ENCODE peak calls at places on chromosomes 12 and 14, in four cellular contexts. H, R, Y and A are unnamed samples.

GRCh38 chr12:89212339-89212771 is 139.9 kb downstream of the DUSP6 start:
- DNase-seq in H (no peak), R (no peak), Y (no peak), A (no peak)

GRCh38 chr14:59161571-59162175 is 26.8 kb upstream of the DAAM1 start:
- DNase-seq in H (no peak), R (peak), Y (no peak), A (no peak)

GRCh38 chr12:6936378-6936638 is 7.3 kb upstream of the RNU7-1 start:
- DNase-seq in H (no peak), R (no peak), Y (no peak), A (no peak)

GRCh38 chr12:12561305-12562015 is 1.2 kb downstream of the DUSP16 start:
- DNase-seq in H (peak), R (peak), Y (peak), A (no peak)

GRCh38 chr14:37122288-37122687 is 50.1 kb downstream of the SLC25A21 start:
- DNase-seq in H (no peak), R (peak), Y (no peak), A (no peak)

GRCh38 chr12:124305136-124305535 is 10.2 kb downstream of the RFLNA start:
- DNase-seq in H (no peak), R (no peak), Y (no peak), A (no peak)

GRCh38 chr14:74965770-74966153 is 10.4 kb upstream of the PGF start:
- DNase-seq in H (no peak), R (no peak), Y (no peak), A (no peak)

GRCh38 chr14:70885343-70886014 is 21.8 kb upstream of the PCNX1 start:
- DNase-seq in H (no peak), R (no peak), Y (no peak), A (no peak)

GRCh38 chr14:76870146-76870545 is 43.9 kb downstream of the LRRC74A start:
- DNase-seq in H (no peak), R (peak), Y (peak), A (no peak)

GRCh38 chr12:71636704-71637115 is 26.9 kb downstream of the ZFC3H1 start:
- DNase-seq in H (peak), R (peak), Y (peak), A (peak)

GRCh38 chr12:62256408-62257079 is 3.7 kb upstream of the USP15 start:
- DNase-seq in H (peak), R (no peak), Y (no peak), A (no peak)

GRCh38 chr12:2580821-2581220 is 213.9 kb upstream of the FKBP4 start:
- DNase-seq in H (no peak), R (no peak), Y (no peak), A (no peak)

GRCh38 chr12:100520048-100520769 is 46.5 kb downstream of the NR1H4 start:
- DNase-seq in H (no peak), R (no peak), Y (no peak), A (no peak)

GRCh38 chr14:21106191-21106505 is 5.3 kb downstream of the TMEM253 start:
- DNase-seq in H (no peak), R (no peak), Y (no peak), A (no peak)

GRCh38 chr12:108768591-108769500 is 37.5 kb upstream of the CORO1C start:
- DNase-seq in H (no peak), R (peak), Y (no peak), A (peak)

GRCh38 chr12:110934093-110934852 is 13.9 kb upstream of the MYL2 start:
- DNase-seq in H (no peak), R (peak), Y (no peak), A (no peak)

GRCh38 chr12:82757611-82758010 is 70.9 kb downstream of the TMTC2 start:
- DNase-seq in H (no peak), R (no peak), Y (no peak), A (no peak)

GRCh38 chr14:54133896-54134295 is 177.3 kb upstream of the BMP4 start:
- DNase-seq in H (no peak), R (peak), Y (no peak), A (no peak)

GRCh38 chr12:54004063-54004840 is 4.3 kb downstream of the HOXC9 start:
- DNase-seq in H (peak), R (no peak), Y (no peak), A (no peak)

GRCh38 chr14:78403278-78403815 is 233.2 kb downstream of the NRXN3 start:
- DNase-seq in H (no peak), R (no peak), Y (no peak), A (peak)

GRCh38 chr14:21267431-21267845 is 1.8 kb downstream of the HNRNPC start:
- DNase-seq in H (no peak), R (no peak), Y (no peak), A (no peak)

GRCh38 chr14:64279719-64280668 is 14.2 kb downstream of the ESR2 start:
- DNase-seq in H (peak), R (no peak), Y (no peak), A (no peak)

GRCh38 chr14:101066826-101067508 is 163.4 kb upstream of the RTL1 start:
- DNase-seq in H (no peak), R (no peak), Y (no peak), A (no peak)

GRCh38 chr12:121921106-121921505 is 2.7 kb downstream of the CFAP251 start:
- DNase-seq in H (no peak), R (no peak), Y (no peak), A (no peak)

GRCh38 chr14:34231626-34232025 is 230.4 kb downstream of the SPTSSA start:
- DNase-seq in H (no peak), R (no peak), Y (no peak), A (no peak)

GRCh38 chr12:60693019-60693626 is 1097.3 kb downstream of the SLC16A7 start:
- DNase-seq in H (no peak), R (no peak), Y (no peak), A (no peak)

GRCh38 chr12:5612556-5613421 is 180.9 kb downstream of the NTF3 start:
- DNase-seq in H (peak), R (no peak), Y (no peak), A (no peak)

DNA sequence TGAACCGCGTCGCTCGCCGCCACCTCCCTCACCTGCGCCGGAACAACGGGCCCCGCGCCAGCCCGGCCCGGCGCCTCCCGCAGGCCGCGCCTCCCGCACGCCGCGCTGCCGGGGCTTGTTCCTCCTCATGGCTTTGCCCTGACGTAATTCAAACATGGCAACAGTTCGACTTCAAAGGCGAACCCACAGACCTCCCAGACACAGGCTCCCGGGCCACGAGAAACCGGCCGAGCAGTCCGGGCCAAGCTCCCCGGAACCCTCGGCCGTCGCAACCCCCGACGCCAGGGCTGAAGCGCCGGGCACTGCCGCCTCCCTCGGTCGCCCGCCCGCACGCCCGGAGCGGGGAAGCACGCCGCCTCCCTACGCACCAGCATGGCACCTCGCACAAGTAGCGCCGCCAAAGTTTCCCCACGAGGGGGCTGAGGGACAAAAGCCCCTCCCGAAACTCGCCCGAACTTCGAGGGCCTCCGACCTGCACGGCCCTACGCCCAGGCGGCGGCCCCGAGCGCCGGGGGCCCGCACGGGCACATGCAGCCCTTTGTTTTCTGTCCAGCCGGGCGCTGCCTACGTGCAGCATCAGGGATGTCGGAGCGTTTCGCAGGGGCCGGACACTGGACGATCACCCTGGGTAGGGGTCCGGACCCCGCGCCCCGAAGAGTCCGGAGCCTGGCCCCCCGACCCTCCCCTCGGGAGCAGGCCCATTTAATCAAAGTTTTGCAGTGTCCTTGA is 1.7 kb downstream of the SINHCAF start:
- DNase-seq in H (peak), R (peak), Y (peak), A (no peak)
- TF ChIP-seq TARDBP in H (no peak), R (peak), Y (no peak), A (no peak)

GRCh38 chr14:98704441-98704840 is 567.6 kb downstream of the BCL11B start:
- DNase-seq in H (no peak), R (no peak), Y (no peak), A (no peak)
- TF ChIP-seq TARDBP in H (no peak), R (no peak), Y (no peak), A (no peak)

GRCh38 chr12:57550628-57551549 is 1.0 kb downstream of the KIF5A start:
- DNase-seq in H (no peak), R (no peak), Y (no peak), A (no peak)

GRCh38 chr12:57548488-57548887 is 1.4 kb upstream of the KIF5A start:
- DNase-seq in H (no peak), R (no peak), Y (no peak), A (no peak)

GRCh38 chr12:57551637-57552305 is 1.9 kb downstream of the KIF5A start:
- DNase-seq in H (peak), R (no peak), Y (no peak), A (no peak)

GRCh38 chr12:57549203-57549908 is 488 bp upstream of the KIF5A start:
- DNase-seq in H (no peak), R (no peak), Y (no peak), A (no peak)

GRCh38 chr12:57549909-57550627 is at the start of gene KIF5A:
- DNase-seq in H (peak), R (no peak), Y (peak), A (no peak)
- TF ChIP-seq TARDBP in H (no peak), R (no peak), Y (no peak), A (no peak)

GRCh38 chr12:87953257-87953860 is 75.8 kb downstream of the C12orf50 start:
- DNase-seq in H (no peak), R (peak), Y (peak), A (no peak)

GRCh38 chr12:87952223-87952622 is 77.0 kb downstream of the C12orf50 start:
- DNase-seq in H (no peak), R (no peak), Y (no peak), A (no peak)

GRCh38 chr12:87952850-87953249 is 76.4 kb downstream of the C12orf50 start:
- DNase-seq in H (no peak), R (no peak), Y (no peak), A (no peak)
- TF ChIP-seq TARDBP in H (no peak), R (no peak), Y (no peak), A (no peak)

GRCh38 chr12:123004287-123004686 is 23.8 kb downstream of the ARL6IP4 start:
- DNase-seq in H (no peak), R (no peak), Y (no peak), A (no peak)

GRCh38 chr12:123003257-123003656 is 22.8 kb downstream of the ARL6IP4 start:
- DNase-seq in H (no peak), R (no peak), Y (no peak), A (no peak)

GRCh38 chr12:123006977-123007376 is 26.5 kb downstream of the ARL6IP4 start:
- DNase-seq in H (no peak), R (no peak), Y (no peak), A (no peak)

GRCh38 chr12:123001467-123001866 is 21.0 kb downstream of the ARL6IP4 start:
- DNase-seq in H (no peak), R (no peak), Y (no peak), A (no peak)

GRCh38 chr12:123005081-123005626 is 24.7 kb downstream of the ARL6IP4 start:
- DNase-seq in H (no peak), R (no peak), Y (no peak), A (no peak)
- TF ChIP-seq TARDBP in H (no peak), R (no peak), Y (no peak), A (no peak)

DNA sequence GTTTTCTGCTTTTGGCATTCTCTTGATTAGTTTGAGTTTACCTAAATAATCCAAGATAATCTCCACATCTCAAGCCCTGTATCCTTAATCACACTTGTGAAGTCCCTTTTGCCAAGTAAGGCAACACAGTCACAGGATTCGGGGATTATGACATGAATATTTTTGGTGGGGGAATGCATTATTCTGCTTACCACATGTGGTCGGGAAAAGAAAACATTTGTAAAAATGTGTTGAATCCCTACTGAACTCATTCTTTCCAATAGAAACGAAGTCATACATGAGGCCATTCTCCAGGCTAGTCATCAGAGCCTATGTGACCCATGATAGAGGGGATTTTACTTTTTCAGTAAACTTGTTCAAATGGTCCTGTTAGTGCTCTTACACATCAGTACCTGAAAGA is 58.5 kb upstream of the PRICKLE1 start:
- DNase-seq in H (no peak), R (no peak), Y (no peak), A (no peak)
- TF ChIP-seq TARDBP in H (no peak), R (no peak), Y (no peak), A (no peak)